ENCODE peak calls at places on chromosomes 16 and 17, in nine cellular contexts. N, J, V, O, I, S, W, T and C are unnamed samples.

GRCh38 chr17:43337684-43338428 is 60.9 kb upstream of the ARL4D start:
- DNase-seq in N (no peak), J (no peak), V (no peak), O (no peak), I (no peak), S (no peak), W (no peak), T (no peak), C (no peak)

GRCh38 chr16:8868272-8869211 is at the start of gene CARHSP1:
- DNase-seq in N (peak; percentile 71), J (peak; percentile 95), V (peak; percentile 94), O (peak; percentile 97), I (peak; percentile 97), S (peak; percentile 70), W (peak; percentile 86), T (peak; percentile 93), C (peak; percentile 82)

GRCh38 chr16:868386-868755 is 67.8 kb upstream of the GNG13 start:
- DNase-seq in N (no peak), J (no peak), V (peak; percentile 29), O (no peak), I (no peak), S (no peak), W (no peak), T (no peak), C (no peak)

GRCh38 chr17:65856865-65857264 is 295.4 kb upstream of the AXIN2 start:
- DNase-seq in N (peak; percentile 0), J (no peak), V (no peak), O (no peak), I (peak; percentile 1), S (no peak), W (peak; percentile 2), T (no peak), C (no peak)

GRCh38 chr17:27514595-27515413 is 58.6 kb downstream of the KSR1 start:
- DNase-seq in N (no peak), J (no peak), V (no peak), O (no peak), I (no peak), S (no peak), W (no peak), T (no peak), C (no peak)

GRCh38 chr17:27950995-27951394 is 57.8 kb upstream of the LYRM9 start:
- DNase-seq in N (no peak), J (no peak), V (no peak), O (no peak), I (no peak), S (no peak), W (no peak), T (no peak), C (no peak)

GRCh38 chr17:49994085-49995054 is 654 bp downstream of the DLX3 start:
- DNase-seq in N (no peak), J (peak; percentile 55), V (peak; percentile 53), O (no peak), I (peak; percentile 23), S (no peak), W (no peak), T (no peak), C (no peak)

GRCh38 chr17:3690094-3690715 is 5.8 kb downstream of the P2RX5 start:
- DNase-seq in N (no peak), J (no peak), V (no peak), O (no peak), I (no peak), S (no peak), W (no peak), T (no peak), C (no peak)

GRCh38 chr16:12375341-12375740 is 398.8 kb downstream of the SNX29 start:
- DNase-seq in N (no peak), J (no peak), V (peak; percentile 73), O (no peak), I (no peak), S (no peak), W (no peak), T (no peak), C (no peak)

GRCh38 chr16:66287916-66288315 is 78.6 kb upstream of the CDH5 start:
- DNase-seq in N (no peak), J (peak; percentile 28), V (no peak), O (no peak), I (no peak), S (no peak), W (no peak), T (no peak), C (no peak)

GRCh38 chr17:7317161-7317803 is 2.1 kb upstream of the GPS2 start:
- DNase-seq in N (no peak), J (no peak), V (peak; percentile 39), O (no peak), I (no peak), S (no peak), W (no peak), T (no peak), C (no peak)